ENCODE peak calls at places on chromosomes 1 and 21, in ten cellular contexts. One of them, this sample, is unnamed.

GRCh38 chr1:94237291-94238226 is at the start of gene ARHGAP29:
- DNase-seq in upper lobe of right lung: peak; percentile 93
- DNase-seq in H1: no peak
- DNase-seq in ovary: peak; percentile 81
- DNase-seq in H9: peak; percentile 90
- DNase-seq in GM23338: peak; percentile 91
- DNase-seq in mammary epithelial cell: peak; percentile 83
- DNase-seq in prostate gland: peak; percentile 80
- DNase-seq in mesendoderm: peak; percentile 95
- DNase-seq in Peyer's patch: peak; percentile 89
- DNase-seq in this sample: peak; percentile 93

GRCh38 chr1:170221031-170221430 is 75.3 kb downstream of the NTMT2 start:
- DNase-seq in upper lobe of right lung: no peak
- DNase-seq in H1: no peak
- DNase-seq in ovary: no peak
- DNase-seq in H9: no peak
- DNase-seq in GM23338: no peak
- DNase-seq in mammary epithelial cell: no peak
- DNase-seq in prostate gland: no peak
- DNase-seq in mesendoderm: no peak
- DNase-seq in Peyer's patch: no peak
- DNase-seq in this sample: peak; percentile 39

GRCh38 chr1:159746676-159747075 is 32.3 kb upstream of the CRP start:
- DNase-seq in upper lobe of right lung: no peak
- DNase-seq in H1: no peak
- DNase-seq in ovary: no peak
- DNase-seq in H9: no peak
- DNase-seq in GM23338: no peak
- DNase-seq in mammary epithelial cell: no peak
- DNase-seq in prostate gland: no peak
- DNase-seq in mesendoderm: no peak
- DNase-seq in Peyer's patch: no peak
- DNase-seq in this sample: no peak

GRCh38 chr1:37471345-37472231 is 2.8 kb upstream of the ZC3H12A start:
- DNase-seq in upper lobe of right lung: peak; percentile 84
- DNase-seq in H1: no peak
- DNase-seq in ovary: peak; percentile 72
- DNase-seq in H9: peak; percentile 87
- DNase-seq in GM23338: peak; percentile 64
- DNase-seq in mammary epithelial cell: peak; percentile 86
- DNase-seq in prostate gland: peak; percentile 81
- DNase-seq in mesendoderm: peak; percentile 95
- DNase-seq in Peyer's patch: peak; percentile 84
- DNase-seq in this sample: peak; percentile 72

GRCh38 chr1:32106663-32107273 is 1.1 kb upstream of the KPNA6 start:
- DNase-seq in upper lobe of right lung: no peak
- DNase-seq in H1: no peak
- DNase-seq in ovary: no peak
- DNase-seq in H9: no peak
- DNase-seq in GM23338: no peak
- DNase-seq in mammary epithelial cell: no peak
- DNase-seq in prostate gland: no peak
- DNase-seq in mesendoderm: no peak
- DNase-seq in Peyer's patch: no peak
- DNase-seq in this sample: no peak

GRCh38 chr21:21396424-21396823 is 398.2 kb downstream of the NCAM2 start:
- DNase-seq in upper lobe of right lung: no peak
- DNase-seq in H1: no peak
- DNase-seq in ovary: no peak
- DNase-seq in H9: no peak
- DNase-seq in GM23338: no peak
- DNase-seq in mammary epithelial cell: no peak
- DNase-seq in prostate gland: no peak
- DNase-seq in mesendoderm: no peak
- DNase-seq in Peyer's patch: no peak
- DNase-seq in this sample: no peak

GRCh38 chr1:229557913-229558414 is 543 bp downstream of the ABCB10 start:
- DNase-seq in upper lobe of right lung: peak; percentile 82
- DNase-seq in H1: no peak
- DNase-seq in ovary: peak; percentile 53
- DNase-seq in H9: peak; percentile 35
- DNase-seq in GM23338: peak; percentile 51
- DNase-seq in mammary epithelial cell: peak; percentile 26
- DNase-seq in prostate gland: peak; percentile 23
- DNase-seq in mesendoderm: peak; percentile 48
- DNase-seq in Peyer's patch: peak; percentile 72
- DNase-seq in this sample: peak; percentile 81

GRCh38 chr1:187956975-187957374 is 1128.2 kb downstream of the PLA2G4A start:
- DNase-seq in upper lobe of right lung: no peak
- DNase-seq in H1: no peak
- DNase-seq in ovary: no peak
- DNase-seq in H9: no peak
- DNase-seq in GM23338: no peak
- DNase-seq in mammary epithelial cell: no peak
- DNase-seq in prostate gland: no peak
- DNase-seq in mesendoderm: no peak
- DNase-seq in Peyer's patch: no peak
- DNase-seq in this sample: no peak

GRCh38 chr1:2050482-2050792 is 226 bp downstream of the PRKCZ start:
- DNase-seq in upper lobe of right lung: no peak
- DNase-seq in H1: no peak
- DNase-seq in ovary: no peak
- DNase-seq in H9: no peak
- DNase-seq in GM23338: peak; percentile 55
- DNase-seq in mammary epithelial cell: peak; percentile 58
- DNase-seq in prostate gland: no peak
- DNase-seq in mesendoderm: peak; percentile 31
- DNase-seq in Peyer's patch: no peak
- DNase-seq in this sample: no peak

GRCh38 chr1:2050793-2051682 is 827 bp downstream of the PRKCZ start:
- DNase-seq in upper lobe of right lung: no peak
- DNase-seq in H1: no peak
- DNase-seq in ovary: no peak
- DNase-seq in H9: no peak
- DNase-seq in GM23338: peak; percentile 42
- DNase-seq in mammary epithelial cell: peak; percentile 14
- DNase-seq in prostate gland: no peak
- DNase-seq in mesendoderm: peak; percentile 33
- DNase-seq in Peyer's patch: no peak
- DNase-seq in this sample: no peak

GRCh38 chr1:2049517-2050481 is at the start of gene PRKCZ:
- DNase-seq in upper lobe of right lung: peak; percentile 98
- DNase-seq in H1: peak; percentile 71
- DNase-seq in ovary: peak; percentile 55
- DNase-seq in H9: peak; percentile 97
- DNase-seq in GM23338: peak; percentile 96
- DNase-seq in mammary epithelial cell: peak; percentile 94
- DNase-seq in prostate gland: peak; percentile 94
- DNase-seq in mesendoderm: peak; percentile 97
- DNase-seq in Peyer's patch: peak; percentile 98
- DNase-seq in this sample: peak; percentile 89

GRCh38 chr1:2047749-2048729 is 2.2 kb upstream of the PRKCZ start:
- DNase-seq in upper lobe of right lung: no peak
- DNase-seq in H1: no peak
- DNase-seq in ovary: no peak
- DNase-seq in H9: no peak
- DNase-seq in GM23338: peak; percentile 39
- DNase-seq in mammary epithelial cell: no peak
- DNase-seq in prostate gland: no peak
- DNase-seq in mesendoderm: no peak
- DNase-seq in Peyer's patch: peak; percentile 78
- DNase-seq in this sample: no peak

DNA sequence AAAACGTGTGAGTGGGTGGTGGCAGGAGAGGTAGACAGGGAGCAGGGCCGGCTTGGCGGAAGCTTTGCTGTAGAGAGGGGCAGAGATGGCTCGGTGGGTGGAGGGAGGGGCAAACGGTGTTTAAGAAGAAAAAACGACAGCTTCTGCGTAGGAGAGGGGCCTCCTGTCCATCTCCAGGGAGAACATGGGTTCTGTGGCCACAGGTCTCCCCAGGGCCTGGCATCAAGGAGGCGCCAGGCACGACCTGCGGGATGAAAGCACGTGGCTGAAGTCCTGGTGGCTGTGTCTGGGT is 1.0 kb upstream of the PRKCZ start:
- DNase-seq in upper lobe of right lung: no peak
- DNase-seq in H1: no peak
- DNase-seq in ovary: no peak
- DNase-seq in H9: no peak
- DNase-seq in GM23338: no peak
- DNase-seq in mammary epithelial cell: no peak
- DNase-seq in prostate gland: no peak
- DNase-seq in mesendoderm: no peak
- DNase-seq in Peyer's patch: no peak
- DNase-seq in this sample: no peak
- H3K4me1 ChIP-seq in upper lobe of right lung: peaks cover 28% of the 10 kb centered on the region
- H3K4me1 ChIP-seq in H1: no peaks in the 10 kb centered on the region
- H3K4me1 ChIP-seq in ovary: peaks cover 4% of the 10 kb centered on the region
- H3K4me1 ChIP-seq in H9: no peaks in the 10 kb centered on the region
- H3K4me1 ChIP-seq in GM23338: peaks cover 25% of the 10 kb centered on the region
- H3K4me1 ChIP-seq in mammary epithelial cell: peaks cover 24% of the 10 kb centered on the region
- H3K4me1 ChIP-seq in prostate gland: peaks cover 3% of the 10 kb centered on the region
- H3K4me1 ChIP-seq in mesendoderm: no peaks in the 10 kb centered on the region
- H3K4me1 ChIP-seq in Peyer's patch: peaks cover 27% of the 10 kb centered on the region
- H3K4me1 ChIP-seq in this sample: peaks cover 18% of the 10 kb centered on the region

GRCh38 chr1:22453181-22453580 is 1.5 kb downstream of the ZBTB40 start:
- DNase-seq in upper lobe of right lung: no peak
- DNase-seq in H1: no peak
- DNase-seq in ovary: no peak
- DNase-seq in H9: no peak
- DNase-seq in GM23338: no peak
- DNase-seq in mammary epithelial cell: no peak
- DNase-seq in prostate gland: no peak
- DNase-seq in mesendoderm: no peak
- DNase-seq in Peyer's patch: no peak
- DNase-seq in this sample: no peak
- H3K4me1 ChIP-seq in upper lobe of right lung: peaks cover 16% of the 10 kb centered on the region
- H3K4me1 ChIP-seq in H1: peaks cover 11% of the 10 kb centered on the region
- H3K4me1 ChIP-seq in ovary: peaks cover 8% of the 10 kb centered on the region
- H3K4me1 ChIP-seq in H9: peaks cover 6% of the 10 kb centered on the region
- H3K4me1 ChIP-seq in GM23338: peaks cover 17% of the 10 kb centered on the region
- H3K4me1 ChIP-seq in mammary epithelial cell: no peaks in the 10 kb centered on the region
- H3K4me1 ChIP-seq in prostate gland: no peaks in the 10 kb centered on the region
- H3K4me1 ChIP-seq in mesendoderm: no peaks in the 10 kb centered on the region
- H3K4me1 ChIP-seq in Peyer's patch: peaks cover 3% of the 10 kb centered on the region
- H3K4me1 ChIP-seq in this sample: no peaks in the 10 kb centered on the region

DNA sequence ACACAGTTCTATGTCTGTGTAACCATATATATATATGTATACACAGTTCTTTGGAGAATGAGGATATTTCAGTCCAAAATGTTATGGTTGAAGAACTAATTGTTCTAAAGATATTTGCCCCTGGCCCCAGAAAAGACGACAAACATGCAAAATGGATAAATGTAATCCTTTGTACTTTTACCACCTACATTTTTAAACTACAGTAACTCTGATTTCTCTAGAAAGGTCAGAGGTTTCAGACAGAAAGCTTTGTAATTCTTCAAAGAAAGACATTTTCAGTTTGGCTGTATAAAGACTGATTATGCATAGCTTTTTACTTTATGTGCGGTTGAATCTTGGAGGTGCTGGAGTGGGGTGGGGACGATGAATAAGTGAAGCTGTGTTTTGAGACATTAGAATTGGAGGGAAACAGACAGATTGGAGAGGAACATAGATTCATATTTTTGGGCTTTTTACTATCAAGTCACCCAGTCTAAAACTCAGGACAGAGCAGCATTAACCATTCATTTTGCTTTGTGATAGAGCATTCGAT is 16.6 kb downstream of the NFIA start:
- DNase-seq in upper lobe of right lung: no peak
- DNase-seq in H1: no peak
- DNase-seq in ovary: no peak
- DNase-seq in H9: no peak
- DNase-seq in GM23338: no peak
- DNase-seq in mammary epithelial cell: no peak
- DNase-seq in prostate gland: no peak
- DNase-seq in mesendoderm: no peak
- DNase-seq in Peyer's patch: no peak
- DNase-seq in this sample: no peak
- H3K4me1 ChIP-seq in upper lobe of right lung: peaks cover 19% of the 10 kb centered on the region
- H3K4me1 ChIP-seq in H1: no peaks in the 10 kb centered on the region
- H3K4me1 ChIP-seq in ovary: no peaks in the 10 kb centered on the region
- H3K4me1 ChIP-seq in H9: no peaks in the 10 kb centered on the region
- H3K4me1 ChIP-seq in GM23338: no peaks in the 10 kb centered on the region
- H3K4me1 ChIP-seq in mammary epithelial cell: peaks cover 7% of the 10 kb centered on the region
- H3K4me1 ChIP-seq in prostate gland: peaks cover 2% of the 10 kb centered on the region
- H3K4me1 ChIP-seq in mesendoderm: no peaks in the 10 kb centered on the region
- H3K4me1 ChIP-seq in Peyer's patch: no peaks in the 10 kb centered on the region
- H3K4me1 ChIP-seq in this sample: peaks cover 57% of the 10 kb centered on the region

GRCh38 chr21:41560701-41561158 is 52.8 kb upstream of the TMPRSS2 start:
- DNase-seq in upper lobe of right lung: no peak
- DNase-seq in H1: no peak
- DNase-seq in ovary: no peak
- DNase-seq in H9: no peak
- DNase-seq in GM23338: no peak
- DNase-seq in mammary epithelial cell: no peak
- DNase-seq in prostate gland: no peak
- DNase-seq in mesendoderm: no peak
- DNase-seq in Peyer's patch: peak; percentile 79
- DNase-seq in this sample: no peak

GRCh38 chr21:41561701-41562100 is 53.7 kb upstream of the TMPRSS2 start:
- DNase-seq in upper lobe of right lung: no peak
- DNase-seq in H1: no peak
- DNase-seq in ovary: no peak
- DNase-seq in H9: no peak
- DNase-seq in GM23338: no peak
- DNase-seq in mammary epithelial cell: no peak
- DNase-seq in prostate gland: no peak
- DNase-seq in mesendoderm: no peak
- DNase-seq in Peyer's patch: no peak
- DNase-seq in this sample: no peak

GRCh38 chr21:41564871-41565281 is 56.9 kb upstream of the TMPRSS2 start:
- DNase-seq in upper lobe of right lung: no peak
- DNase-seq in H1: no peak
- DNase-seq in ovary: no peak
- DNase-seq in H9: no peak
- DNase-seq in GM23338: no peak
- DNase-seq in mammary epithelial cell: peak; percentile 32
- DNase-seq in prostate gland: no peak
- DNase-seq in mesendoderm: no peak
- DNase-seq in Peyer's patch: no peak
- DNase-seq in this sample: no peak

GRCh38 chr21:41559658-41560599 is 52.0 kb upstream of the TMPRSS2 start:
- DNase-seq in upper lobe of right lung: no peak
- DNase-seq in H1: no peak
- DNase-seq in ovary: no peak
- DNase-seq in H9: no peak
- DNase-seq in GM23338: no peak
- DNase-seq in mammary epithelial cell: no peak
- DNase-seq in prostate gland: no peak
- DNase-seq in mesendoderm: no peak
- DNase-seq in Peyer's patch: no peak
- DNase-seq in this sample: no peak

DNA sequence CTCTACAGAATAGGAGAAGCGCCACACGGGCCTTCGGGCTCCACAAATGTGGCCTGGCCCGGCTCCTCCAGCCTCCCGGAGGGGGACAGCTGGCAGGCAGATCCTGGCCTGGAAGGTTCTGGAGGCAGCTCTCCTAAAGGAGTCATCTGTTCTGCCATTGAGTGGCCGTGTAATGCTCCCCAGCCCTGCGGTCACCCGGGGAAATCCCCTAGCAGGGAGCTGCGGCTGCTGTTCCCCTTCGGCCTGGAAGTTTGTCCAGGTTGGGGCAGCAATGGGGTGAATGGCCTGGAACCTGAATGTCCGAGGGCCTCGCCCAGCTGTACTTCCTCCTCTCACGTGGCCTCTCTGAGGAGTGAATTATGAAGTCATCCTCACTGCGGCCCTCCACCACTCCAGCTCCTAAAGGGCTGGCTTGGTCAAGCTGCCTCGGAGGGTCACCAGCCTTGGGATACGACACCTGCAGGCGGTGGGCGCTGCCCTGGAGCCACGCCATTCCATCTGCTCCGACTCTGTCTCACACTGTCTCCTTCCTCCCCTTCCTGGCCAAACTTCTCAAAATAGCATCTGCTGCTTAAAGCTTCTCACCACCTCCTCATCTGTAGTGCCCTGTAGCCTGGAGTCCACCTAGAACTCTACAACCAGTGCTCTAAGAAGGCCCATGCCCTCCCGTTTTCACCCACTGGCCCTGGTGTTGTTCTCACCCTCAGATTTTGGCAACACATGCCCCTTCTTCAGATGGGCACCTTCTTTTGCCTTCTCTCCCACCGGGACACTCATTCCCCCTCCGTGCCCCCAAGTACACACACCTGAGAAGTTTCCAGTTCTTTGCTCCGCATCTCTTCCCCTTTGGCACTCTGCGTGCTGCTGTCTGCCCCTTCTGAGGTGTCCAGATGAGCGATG is 54.4 kb upstream of the TMPRSS2 start:
- DNase-seq in upper lobe of right lung: peak; percentile 79
- DNase-seq in H1: no peak
- DNase-seq in ovary: no peak
- DNase-seq in H9: no peak
- DNase-seq in GM23338: no peak
- DNase-seq in mammary epithelial cell: no peak
- DNase-seq in prostate gland: no peak
- DNase-seq in mesendoderm: no peak
- DNase-seq in Peyer's patch: no peak
- DNase-seq in this sample: peak; percentile 38
- H3K4me1 ChIP-seq in upper lobe of right lung: no peaks in the 10 kb centered on the region
- H3K4me1 ChIP-seq in H1: no peaks in the 10 kb centered on the region
- H3K4me1 ChIP-seq in ovary: no peaks in the 10 kb centered on the region
- H3K4me1 ChIP-seq in H9: no peaks in the 10 kb centered on the region
- H3K4me1 ChIP-seq in GM23338: no peaks in the 10 kb centered on the region
- H3K4me1 ChIP-seq in mammary epithelial cell: no peaks in the 10 kb centered on the region
- H3K4me1 ChIP-seq in prostate gland: no peaks in the 10 kb centered on the region
- H3K4me1 ChIP-seq in mesendoderm: no peaks in the 10 kb centered on the region
- H3K4me1 ChIP-seq in Peyer's patch: no peaks in the 10 kb centered on the region
- H3K4me1 ChIP-seq in this sample: no peaks in the 10 kb centered on the region

This sample was measured in heart left ventricle.